ENCODE peak calls at places on chromosomes 3 and 15, in four cellular contexts. I is endothelial cell, R is gastrocnemius medialis, A is left cardiac atrium. J is an unnamed sample.

GRCh38 chr3:55984631-55985030 is 483.6 kb downstream of the ERC2 start:
- DNase-seq in A (no peak), R (no peak), I (no peak), J (no peak)

GRCh38 chr3:50671331-50671730 is 3.4 kb upstream of the DOCK3 start:
- DNase-seq in I (no peak), R (no peak), A (no peak), J (no peak)

GRCh38 chr15:61426466-61426865 is 197.4 kb upstream of the RORA start:
- DNase-seq in I (no peak), A (no peak), R (no peak), J (no peak)

GRCh38 chr3:88180398-88180999 is 30.7 kb downstream of the C3orf38 start:
- DNase-seq in R (no peak), I (no peak), A (no peak), J (no peak)

GRCh38 chr3:115301364-115301860 is 154.3 kb upstream of the ZBTB20 start:
- DNase-seq in R (no peak), I (no peak), A (no peak), J (no peak)

GRCh38 chr15:74167891-74168331 is 5.6 kb upstream of the ISLR start:
- DNase-seq in R (no peak), A (no peak), I (no peak), J (no peak)

GRCh38 chr3:149702691-149703426 is 45.0 kb upstream of the WWTR1 start:
- DNase-seq in I (no peak), A (no peak), R (no peak), J (no peak)

GRCh38 chr3:78668302-78668701 is 1099.5 kb downstream of the ROBO1 start:
- DNase-seq in I (no peak), A (no peak), R (no peak), J (no peak)

GRCh38 chr15:34682673-34683072 is 72.1 kb downstream of the GJD2 start:
- DNase-seq in A (no peak), R (no peak), I (no peak), J (no peak)

GRCh38 chr3:190012784-190013183 is 107.9 kb downstream of the P3H2 start:
- DNase-seq in R (no peak), I (no peak), A (no peak), J (no peak)

GRCh38 chr3:15305366-15305844 is 27.0 kb downstream of the SH3BP5 start:
- DNase-seq in R (no peak), I (peak; percentile 18), A (no peak), J (no peak)

GRCh38 chr3:143266936-143267335 is 147.4 kb downstream of the CHST2 start:
- DNase-seq in A (no peak), I (no peak), R (no peak), J (no peak)

GRCh38 chr3:172626241-172626640 is 84.6 kb downstream of the NCEH1 start:
- DNase-seq in I (no peak), R (no peak), A (no peak), J (no peak)

GRCh38 chr15:98769867-98770266 is 121.5 kb downstream of the IGF1R start:
- DNase-seq in R (no peak), I (no peak), A (no peak), J (no peak)

GRCh38 chr3:181720281-181720680 is 8.6 kb downstream of the SOX2 start:
- DNase-seq in A (no peak), R (no peak), I (no peak), J (no peak)

GRCh38 chr3:122324871-122325323 is at the start of gene CSTA:
- DNase-seq in I (no peak), R (no peak), A (no peak), J (no peak)

GRCh38 chr3:182911782-182912111 is 68.6 kb downstream of the DCUN1D1 start:
- DNase-seq in R (no peak), I (no peak), A (no peak), J (no peak)

GRCh38 chr3:138696661-138697370 is 88.2 kb downstream of the FAIM start:
- DNase-seq in A (no peak), R (no peak), I (no peak), J (no peak)

GRCh38 chr15:56320861-56321260 is 44.4 kb upstream of the TEX9 start:
- DNase-seq in I (no peak), A (no peak), R (no peak), J (no peak)

GRCh38 chr3:73535137-73535536 is 89.6 kb downstream of the PDZRN3 start:
- DNase-seq in R (no peak), A (no peak), I (no peak), J (no peak)

GRCh38 chr3:23549148-23549910 is 256.4 kb upstream of the UBE2E1 start:
- DNase-seq in A (no peak), I (no peak), R (no peak), J (no peak)

GRCh38 chr15:58795825-58796224 is 24.7 kb downstream of the MINDY2 start:
- DNase-seq in A (no peak), R (no peak), I (no peak), J (no peak)

GRCh38 chr3:55497250-55497649 is 10.1 kb upstream of the WNT5A start:
- DNase-seq in R (no peak), A (no peak), I (no peak), J (no peak)

GRCh38 chr3:166322394-166322793 is 485.2 kb upstream of the BCHE start:
- DNase-seq in R (no peak), I (no peak), A (no peak), J (no peak)

GRCh38 chr3:32193101-32193500 is 45.4 kb upstream of the CMTM8 start:
- DNase-seq in I (no peak), R (no peak), A (no peak), J (no peak)

GRCh38 chr3:11847607-11848006 is 922 bp upstream of the TAMM41 start:
- DNase-seq in R (no peak), I (no peak), A (no peak), J (no peak)

GRCh38 chr3:42498791-42499477 is 3.5 kb upstream of the VIPR1 start:
- DNase-seq in R (no peak), A (no peak), I (no peak), J (peak; percentile 5)

GRCh38 chr3:151037746-151038145 is 47.7 kb upstream of the MED12L start:
- DNase-seq in I (peak; percentile 12), R (no peak), A (peak; percentile 53), J (no peak)

J was measured in activated B cell treated with CpG ODN at 0.5 μM for 24 hours.